ENCODE peak calls at places on chromosomes 3 and 15, in five cellular contexts. E is foreskin fibroblast; F is CD8-positive, alpha-beta memory T cell; I is AG04449; Y is Caki2. G is an unnamed sample.

GRCh38 chr15:95839367-95839782 is 491.1 kb upstream of the NR2F2 start:
- DNase-seq in E (no peak), F (no peak), I (no peak), Y (no peak), G (no peak)

GRCh38 chr3:126109860-126110235 is 25.9 kb upstream of the SLC41A3 start:
- DNase-seq in E (no peak), F (no peak), I (no peak), Y (no peak), G (no peak)

GRCh38 chr15:47523669-47524068 is 193.6 kb upstream of the SEMA6D start:
- DNase-seq in E (peak; percentile 77), F (no peak), I (no peak), Y (no peak), G (no peak)

GRCh38 chr3:130626021-130626420 is 109.0 kb downstream of the COL6A6 start:
- DNase-seq in E (peak; percentile 69), F (no peak), I (no peak), Y (no peak), G (no peak)

GRCh38 chr15:100801256-100801900 is 78.3 kb upstream of the ALDH1A3 start:
- DNase-seq in E (no peak), F (no peak), I (no peak), Y (no peak), G (no peak)

GRCh38 chr3:5188419-5189405 is 1.2 kb downstream of the EDEM1 start:
- DNase-seq in E (peak; percentile 45), F (peak; percentile 75), I (no peak), Y (peak; percentile 53), G (no peak)

GRCh38 chr15:60757273-60757672 is 278.3 kb upstream of the ICE2 start:
- DNase-seq in E (no peak), F (no peak), I (no peak), Y (no peak), G (no peak)

GRCh38 chr15:70053703-70054229 is 44.0 kb downstream of the TLE3 start:
- DNase-seq in E (no peak), F (peak; percentile 26), I (no peak), Y (no peak), G (no peak)

GRCh38 chr3:16359331-16359730 is 94.3 kb downstream of the OXNAD1 start:
- DNase-seq in E (no peak), F (no peak), I (no peak), Y (no peak), G (no peak)